ENCODE peak calls at places on chromosomes 3 and 15, in eight cellular contexts. L, N, R, T, V, A, Y and K are unnamed samples. For H3K36me3, the result is how much of the 10 kb centered on the place peaks cover.

GRCh38 chr15:57611938-57612337 is 20.2 kb downstream of the MYZAP start:
- DNase-seq in L (peak), N (no peak), R (peak), T (no peak), V (peak), A (peak), Y (peak), K (no peak)

GRCh38 chr15:70190965-70191364 is 93.2 kb upstream of the TLE3 start:
- DNase-seq in L (no peak), N (no peak), R (no peak), T (no peak), V (no peak), A (no peak), Y (no peak), K (no peak)

GRCh38 chr3:136380530-136380929 is 130.4 kb downstream of the PCCB start:
- DNase-seq in L (no peak), N (no peak), R (no peak), T (peak), V (no peak), A (no peak), Y (no peak), K (no peak)

GRCh38 chr3:51550080-51550819 is 11.7 kb downstream of the RAD54L2 start:
- DNase-seq in L (peak), N (no peak), R (no peak), T (no peak), V (no peak), A (no peak), Y (no peak), K (no peak)

GRCh38 chr3:197298858-197299854 is 744 bp upstream of the DLG1 start:
- DNase-seq in L (peak), N (peak), R (peak), T (no peak), V (peak), A (peak), Y (peak), K (no peak)

GRCh38 chr3:37029111-37029510 is 35.8 kb downstream of the MLH1 start:
- DNase-seq in L (no peak), N (no peak), R (peak), T (no peak), V (no peak), A (no peak), Y (peak), K (no peak)

GRCh38 chr3:182369861-182370260 is 423.4 kb upstream of the ATP11B start:
- DNase-seq in L (no peak), N (no peak), R (no peak), T (no peak), V (no peak), A (no peak), Y (no peak), K (no peak)

GRCh38 chr3:114519415-114519814 is 225.6 kb downstream of the TIGIT start:
- DNase-seq in L (no peak), N (no peak), R (no peak), T (peak), V (no peak), A (no peak), Y (no peak), K (no peak)

GRCh38 chr3:196645917-196646735 is 6.6 kb downstream of the NRROS start:
- DNase-seq in L (no peak), N (no peak), R (no peak), T (no peak), V (no peak), A (no peak), Y (no peak), K (no peak)

GRCh38 chr15:79881254-79881653 is 15.6 kb downstream of the MTHFS start:
- DNase-seq in L (no peak), N (no peak), R (no peak), T (no peak), V (no peak), A (no peak), Y (no peak), K (no peak)
- H3K36me3 ChIP-seq in L (under half), N (half or more), R (under half), T (under half), V (under half), A (under half), Y (under half), K (under half)

DNA sequence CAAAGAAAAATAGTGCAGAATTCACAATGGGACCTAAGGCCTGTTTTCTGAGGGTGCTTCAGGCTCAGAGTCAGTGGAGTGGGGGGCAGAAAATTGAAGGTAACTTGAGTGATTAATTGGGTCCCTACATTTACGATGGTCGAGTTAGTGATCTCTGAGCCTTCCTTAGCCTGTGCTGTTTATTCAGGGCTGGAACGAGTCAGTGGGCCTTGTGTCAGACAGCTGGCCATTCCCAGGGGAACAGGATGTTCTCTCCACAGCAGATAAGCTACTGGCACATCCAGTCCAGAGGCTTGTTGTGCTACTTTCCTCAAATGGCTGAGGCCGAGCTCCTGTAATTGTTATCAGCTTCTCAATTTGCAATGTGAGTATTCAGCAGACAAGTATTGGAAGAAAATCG is 29.2 kb upstream of the CNTN3 start:
- DNase-seq in L (no peak), N (no peak), R (peak), T (peak), V (peak), A (peak), Y (peak), K (no peak)
- H3K27ac ChIP-seq in L (no peak), N (no peak), R (peak), T (no peak), V (peak), A (no peak), Y (peak), K (no peak)

GRCh38 chr15:63048115-63048985 is 5.8 kb downstream of the TPM1 start:
- DNase-seq in L (peak), N (peak), R (peak), T (peak), V (peak), A (peak), Y (peak), K (peak)
- TF ChIP-seq POLR2A in L (peak), N (peak), R (no peak), T (peak), V (peak), A (peak), Y (peak), K (peak)

DNA sequence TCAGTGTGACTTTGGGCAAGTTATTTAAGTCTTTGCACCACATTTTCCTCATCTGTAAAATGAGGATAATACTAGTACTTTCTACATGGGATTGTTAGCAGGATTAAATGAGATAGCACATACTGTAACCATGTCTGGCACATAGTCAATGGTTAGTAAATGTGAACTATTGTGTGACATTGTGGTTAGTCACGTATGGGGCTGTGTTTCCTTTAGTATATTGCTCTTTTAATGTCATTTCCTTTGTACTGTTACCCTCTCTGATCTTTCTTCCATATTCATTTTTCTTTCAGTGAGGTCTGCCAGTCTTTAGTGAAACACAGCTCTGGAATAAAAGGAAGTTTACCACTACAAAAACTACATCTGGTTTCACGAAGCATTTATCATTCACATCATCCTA is 21.4 kb downstream of the OPA1 start:
- DNase-seq in L (no peak), N (no peak), R (no peak), T (no peak), V (no peak), A (no peak), Y (no peak), K (no peak)
- H3K36me3 ChIP-seq in L (under half), N (under half), R (under half), T (under half), V (under half), A (under half), Y (under half), K (under half)

GRCh38 chr3:99934984-99935797 is 117.5 kb downstream of the CMSS1 start:
- DNase-seq in L (peak), N (no peak), R (no peak), T (no peak), V (no peak), A (no peak), Y (no peak), K (no peak)
- H3K27ac ChIP-seq in L (peak), N (no peak), R (peak), T (no peak), V (peak), A (peak), Y (peak), K (peak)

GRCh38 chr3:131502530-131503327 is at the start of gene MRPL3:
- DNase-seq in L (peak), N (peak), R (peak), T (peak), V (peak), A (peak), Y (peak), K (peak)
- TF ChIP-seq POLR2A in L (peak), N (peak), R (no peak), T (peak), V (no peak), A (peak), Y (no peak), K (peak)

DNA sequence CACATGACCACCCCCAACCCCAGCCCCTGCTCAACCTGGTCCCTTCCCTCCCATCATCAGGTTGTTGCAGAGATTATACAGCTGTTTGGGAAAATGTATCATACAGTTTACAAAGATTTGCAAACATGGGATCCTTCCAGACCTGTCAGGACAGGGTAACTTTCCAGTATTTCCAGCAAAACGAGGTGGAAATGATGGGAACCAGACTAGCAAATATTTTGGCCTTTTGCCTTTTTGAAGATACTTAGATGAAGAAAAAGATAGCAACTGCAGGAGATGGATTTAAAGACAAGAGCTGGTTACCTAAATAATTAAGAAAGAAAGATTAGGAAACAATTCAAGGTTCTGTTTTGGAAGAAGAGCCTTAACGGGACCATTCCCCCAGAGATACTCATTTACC is 80.1 kb downstream of the TNIK start:
- DNase-seq in L (no peak), N (no peak), R (no peak), T (no peak), V (no peak), A (no peak), Y (no peak), K (no peak)
- H3K36me3 ChIP-seq in L (under half), N (under half), R (under half), T (under half), V (under half), A (under half), Y (under half), K (under half)